ENCODE peak calls at places on chromosome 4, in ten cellular contexts. X is activated CD4-positive, CD25-positive, alpha-beta regulatory T cell treated with anti-CD3 and anti-CD28 coated beads, Interleukin-2, amount 50 U/mL, for 72 hours; V is GM04504; G is Right ventricle myocardium superior; H is DMS53; I is A549; U is right cardiac atrium; A is choroid plexus epithelial cell; T is activated T-cell treated with anti-CD3 and anti-CD28 coated beads, Interleukin-2, amount 50 U/mL, for 72 hours; E is MCF 10A. W is an unnamed sample.

GRCh38 chr4:73669410-73670183 is 49.4 kb upstream of the RASSF6 start:
- DNase-seq in X (no peak), V (no peak), G (no peak), H (no peak), I (no peak), U (peak; percentile 53), A (peak; percentile 23), T (no peak), E (no peak), W (peak; percentile 33)

GRCh38 chr4:54902261-54902660 is 223.1 kb downstream of the KDR start:
- DNase-seq in X (no peak), V (peak; percentile 5), G (no peak), H (peak; percentile 71), I (no peak), U (no peak), A (peak; percentile 23), T (no peak), E (peak; percentile 13), W (no peak)

GRCh38 chr4:76061977-76062376 is 12.5 kb upstream of the ART3 start:
- DNase-seq in X (no peak), V (no peak), G (no peak), H (no peak), I (no peak), U (no peak), A (no peak), T (no peak), E (no peak), W (no peak)

GRCh38 chr4:30855232-30855631 is 135.1 kb downstream of the PCDH7 start:
- DNase-seq in X (no peak), V (no peak), G (no peak), H (no peak), I (no peak), U (no peak), A (no peak), T (no peak), E (no peak), W (no peak)

GRCh38 chr4:167219090-167219489 is 15.2 kb downstream of the SPOCK3 start:
- DNase-seq in X (no peak), V (no peak), G (no peak), H (peak; percentile 26), I (no peak), U (no peak), A (no peak), T (no peak), E (no peak), W (no peak)

GRCh38 chr4:7411896-7412585 is 22.7 kb downstream of the PSAPL1 start:
- DNase-seq in X (peak; percentile 1), V (no peak), G (no peak), H (no peak), I (no peak), U (peak; percentile 24), A (no peak), T (no peak), E (no peak), W (no peak)

GRCh38 chr4:89299153-89299789 is 8.3 kb downstream of the GPRIN3 start:
- DNase-seq in X (no peak), V (no peak), G (no peak), H (peak; percentile 64), I (no peak), U (no peak), A (no peak), T (no peak), E (no peak), W (no peak)

GRCh38 chr4:73847507-73848182 is 5.5 kb upstream of the PF4V1 start:
- DNase-seq in X (no peak), V (no peak), G (no peak), H (no peak), I (no peak), U (no peak), A (no peak), T (no peak), E (no peak), W (no peak)

GRCh38 chr4:41751325-41752061 is 3.0 kb upstream of the PHOX2B start:
- DNase-seq in X (no peak), V (no peak), G (no peak), H (no peak), I (no peak), U (no peak), A (no peak), T (peak; percentile 15), E (no peak), W (no peak)

GRCh38 chr4:10582059-10582686 is 102.4 kb downstream of the CLNK start:
- DNase-seq in X (no peak), V (no peak), G (no peak), H (peak; percentile 86), I (peak; percentile 8), U (peak; percentile 61), A (peak; percentile 80), T (peak; percentile 10), E (peak; percentile 69), W (peak; percentile 77)

GRCh38 chr4:150960079-150960478 is 55.0 kb downstream of the LRBA start:
- DNase-seq in X (no peak), V (no peak), G (no peak), H (peak; percentile 50), I (peak; percentile 10), U (no peak), A (peak; percentile 76), T (no peak), E (peak; percentile 52), W (no peak)

GRCh38 chr4:155399974-155400697 is 23.4 kb upstream of the MAP9 start:
- DNase-seq in X (no peak), V (no peak), G (no peak), H (no peak), I (no peak), U (no peak), A (no peak), T (no peak), E (no peak), W (no peak)

GRCh38 chr4:110164856-110165255 is 33.6 kb downstream of the ELOVL6 start:
- DNase-seq in X (no peak), V (no peak), G (no peak), H (no peak), I (no peak), U (no peak), A (no peak), T (no peak), E (no peak), W (no peak)

GRCh38 chr4:12118651-12119213 is 690.0 kb upstream of the HS3ST1 start:
- DNase-seq in X (no peak), V (no peak), G (no peak), H (no peak), I (no peak), U (no peak), A (no peak), T (no peak), E (peak; percentile 86), W (no peak)

GRCh38 chr4:26021417-26022345 is 107.7 kb downstream of the SMIM20 start:
- DNase-seq in X (no peak), V (no peak), G (no peak), H (peak; percentile 97), I (peak; percentile 8), U (no peak), A (peak; percentile 53), T (no peak), E (peak; percentile 36), W (no peak)

GRCh38 chr4:148060264-148061138 is 328.6 kb downstream of the ARHGAP10 start:
- DNase-seq in X (no peak), V (no peak), G (no peak), H (no peak), I (no peak), U (no peak), A (no peak), T (peak; percentile 13), E (no peak), W (no peak)

GRCh38 chr4:20194079-20195013 is 57.4 kb upstream of the SLIT2 start:
- DNase-seq in X (no peak), V (peak; percentile 73), G (no peak), H (peak; percentile 18), I (no peak), U (no peak), A (peak; percentile 84), T (no peak), E (peak; percentile 72), W (no peak)

GRCh38 chr4:86921608-86922252 is 13.1 kb upstream of the AFF1 start:
- DNase-seq in X (no peak), V (no peak), G (no peak), H (no peak), I (no peak), U (no peak), A (peak; percentile 58), T (no peak), E (peak; percentile 89), W (no peak)

GRCh38 chr4:87624698-87625097 is 16.4 kb downstream of the DSPP start:
- DNase-seq in X (no peak), V (no peak), G (no peak), H (no peak), I (no peak), U (no peak), A (no peak), T (no peak), E (no peak), W (no peak)

GRCh38 chr4:78661923-78662521 is 110.5 kb downstream of the ANXA3 start:
- DNase-seq in X (no peak), V (peak; percentile 41), G (no peak), H (peak; percentile 62), I (no peak), U (no peak), A (peak; percentile 91), T (peak; percentile 19), E (peak; percentile 69), W (no peak)

GRCh38 chr4:111630705-111631104 is 514.5 kb upstream of the FAM241A start:
- DNase-seq in X (no peak), V (no peak), G (no peak), H (peak; percentile 63), I (no peak), U (no peak), A (peak; percentile 59), T (no peak), E (peak; percentile 40), W (no peak)

GRCh38 chr4:88616275-88616996 is 24.2 kb downstream of the HERC3 start:
- DNase-seq in X (no peak), V (peak; percentile 88), G (no peak), H (no peak), I (no peak), U (no peak), A (peak; percentile 78), T (no peak), E (peak; percentile 87), W (no peak)

GRCh38 chr4:168784786-168785461 is 225.1 kb downstream of the CBR4 start:
- DNase-seq in X (no peak), V (no peak), G (no peak), H (no peak), I (no peak), U (peak; percentile 42), A (no peak), T (no peak), E (peak; percentile 38), W (no peak)

GRCh38 chr4:890036-890695 is 42.0 kb downstream of the GAK start:
- DNase-seq in X (no peak), V (no peak), G (no peak), H (no peak), I (no peak), U (no peak), A (no peak), T (no peak), E (no peak), W (no peak)